ENCODE peak calls at places on chromosome X, in seven cellular contexts. K, Z, G, D, W, R and I are unnamed samples.

GRCh38 chrX:34223574-34223973 is 91.5 kb upstream of the FAM47A start:
- DNase-seq in K (no peak), Z (no peak), R (no peak), D (no peak), G (no peak), W (no peak), I (no peak)

GRCh38 chrX:107823456-107823855 is 2.2 kb upstream of the MID2 start:
- DNase-seq in G (peak), Z (no peak), D (no peak), W (no peak), K (no peak), R (no peak), I (peak)

GRCh38 chrX:37543324-37543723 is 28.1 kb upstream of the LANCL3 start:
- DNase-seq in Z (no peak), K (no peak), W (no peak), G (no peak), R (no peak), D (no peak), I (no peak)

GRCh38 chrX:38929966-38930421 is 128.7 kb downstream of the MID1IP1 start:
- DNase-seq in W (no peak), Z (no peak), D (no peak), G (peak), K (no peak), R (no peak), I (peak)

GRCh38 chrX:40867352-40867751 is 132.0 kb upstream of the MED14 start:
- DNase-seq in W (no peak), Z (peak), R (no peak), D (no peak), K (no peak), G (peak), I (peak)

GRCh38 chrX:115428011-115428410 is 133.0 kb upstream of the PLS3 start:
- DNase-seq in D (no peak), K (no peak), G (no peak), R (no peak), W (no peak), Z (no peak), I (no peak)

GRCh38 chrX:150558424-150558823 is 10.0 kb upstream of the MTM1 start:
- DNase-seq in G (no peak), D (no peak), Z (no peak), W (no peak), K (no peak), R (no peak), I (no peak)

GRCh38 chrX:54045563-54046228 is 1.4 kb upstream of the PHF8 start:
- DNase-seq in Z (no peak), W (no peak), D (no peak), R (no peak), G (no peak), K (no peak), I (peak)

GRCh38 chrX:56738670-56739069 is 9.6 kb downstream of the NBDY start:
- DNase-seq in D (peak), W (no peak), R (no peak), Z (no peak), K (no peak), G (no peak), I (no peak)

GRCh38 chrX:130893356-130894085 is 9.5 kb downstream of the ENOX2 start:
- DNase-seq in G (peak), R (no peak), Z (no peak), D (no peak), K (no peak), W (no peak), I (peak)

GRCh38 chrX:65035451-65035779 is 59.2 kb upstream of the ZC4H2 start:
- DNase-seq in G (peak), K (peak), R (no peak), Z (no peak), W (no peak), D (no peak), I (no peak)

GRCh38 chrX:34112459-34112858 is 19.7 kb downstream of the FAM47A start:
- DNase-seq in D (no peak), Z (no peak), R (no peak), W (no peak), G (no peak), K (no peak), I (no peak)

GRCh38 chrX:107154787-107155620 is 36.4 kb upstream of the RBM41 start:
- DNase-seq in W (no peak), D (no peak), Z (peak), R (no peak), K (peak), G (peak), I (peak)

GRCh38 chrX:43224496-43224895 is 431.6 kb upstream of the MAOA start:
- DNase-seq in D (peak), G (no peak), R (no peak), K (no peak), W (no peak), Z (no peak), I (no peak)

GRCh38 chrX:38803286-38803608 is 2.0 kb downstream of the MID1IP1 start:
- DNase-seq in W (no peak), Z (no peak), K (no peak), R (no peak), G (no peak), D (no peak), I (no peak)

GRCh38 chrX:22122510-22122909 is 90.4 kb downstream of the PHEX start:
- DNase-seq in R (no peak), W (no peak), K (no peak), G (peak), D (no peak), Z (no peak), I (peak)

GRCh38 chrX:48468247-48468671 is 1.8 kb downstream of the SLC38A5 start:
- DNase-seq in K (no peak), D (no peak), R (no peak), Z (peak), G (no peak), W (no peak), I (no peak)

GRCh38 chrX:2696698-2697215 is 5.7 kb downstream of the CD99 start:
- DNase-seq in Z (no peak), G (peak), W (no peak), K (no peak), R (no peak), D (no peak), I (peak)

GRCh38 chrX:123736333-123736921 is 3.6 kb upstream of the THOC2 start:
- DNase-seq in G (peak), W (no peak), R (no peak), Z (peak), D (peak), K (no peak), I (peak)

GRCh38 chrX:108036298-108036973 is 8.4 kb upstream of the VSIG1 start:
- DNase-seq in K (no peak), Z (peak), G (peak), D (no peak), R (no peak), W (no peak), I (peak)

GRCh38 chrX:16319929-16320328 is 152.6 kb downstream of the MAGEB17 start:
- DNase-seq in W (no peak), G (peak), Z (no peak), K (no peak), R (no peak), D (no peak), I (peak)

GRCh38 chrX:24341795-24342194 is 18.6 kb upstream of the SUPT20HL1 start:
- DNase-seq in W (no peak), Z (no peak), K (no peak), G (peak), R (no peak), D (no peak), I (peak)

GRCh38 chrX:2620576-2620975 is 70.5 kb upstream of the CD99 start:
- DNase-seq in W (no peak), Z (no peak), D (no peak), K (no peak), G (no peak), R (no peak), I (no peak)

GRCh38 chrX:123822965-123823364 is 36.9 kb upstream of the XIAP start:
- DNase-seq in G (no peak), D (no peak), W (no peak), Z (no peak), R (no peak), K (no peak), I (no peak)

GRCh38 chrX:153411255-153411987 is at the start of gene ZFP92:
- DNase-seq in K (no peak), W (no peak), Z (no peak), G (no peak), R (no peak), D (no peak), I (peak)

GRCh38 chrX:54808109-54808604 is 612 bp downstream of the MAGED2 start:
- DNase-seq in R (peak), G (no peak), W (peak), D (peak), K (no peak), Z (no peak), I (peak)

GRCh38 chrX:108396188-108396885 is 41.9 kb downstream of the COL4A6 start:
- DNase-seq in W (peak), Z (peak), R (no peak), G (peak), K (no peak), D (no peak), I (peak)

GRCh38 chrX:53116101-53116500 is 22.2 kb downstream of the KANTR start:
- DNase-seq in K (no peak), D (no peak), G (peak), W (no peak), R (no peak), Z (no peak), I (peak)

GRCh38 chrX:150508461-150509367 is 59.7 kb upstream of the MTM1 start:
- DNase-seq in Z (peak), K (no peak), W (peak), D (no peak), G (peak), R (no peak), I (no peak)

GRCh38 chrX:133475521-133475920 is 60.2 kb upstream of the GPC4 start:
- DNase-seq in R (no peak), K (no peak), W (no peak), Z (no peak), G (no peak), D (no peak), I (peak)

GRCh38 chrX:17525762-17526555 is 151.0 kb downstream of the NHS start:
- DNase-seq in G (peak), R (no peak), D (peak), W (no peak), K (no peak), Z (no peak), I (no peak)

GRCh38 chrX:154123241-154124219 is 20.5 kb upstream of the OPN1LW start:
- DNase-seq in D (peak), R (no peak), K (no peak), W (no peak), G (no peak), Z (peak), I (no peak)

GRCh38 chrX:17836830-17837229 is 24.3 kb downstream of the RAI2 start:
- DNase-seq in R (no peak), Z (peak), K (no peak), G (no peak), W (no peak), D (no peak), I (no peak)

GRCh38 chrX:40148439-40149285 is 50.9 kb upstream of the BCOR start:
- DNase-seq in R (no peak), K (no peak), W (peak), Z (peak), G (no peak), D (no peak), I (peak)

GRCh38 chrX:9171841-9172240 is 137.9 kb upstream of the FAM9B start:
- DNase-seq in R (no peak), Z (no peak), D (peak), K (no peak), G (peak), W (no peak), I (no peak)

GRCh38 chrX:4655743-4656142 is 942.3 kb upstream of the PRKX start:
- DNase-seq in R (no peak), Z (peak), D (peak), G (no peak), K (no peak), W (no peak), I (no peak)
- H3K18ac ChIP-seq in R (no peak), Z (no peak), D (no peak), G (no peak), K (no peak), W (no peak), I (no peak)

GRCh38 chrX:137575596-137576255 is 9.8 kb downstream of the ZIC3 start:
- DNase-seq in R (no peak), D (no peak), G (no peak), Z (peak), K (no peak), W (peak), I (no peak)

GRCh38 chrX:137574102-137574783 is 8.3 kb downstream of the ZIC3 start:
- DNase-seq in Z (peak), K (no peak), D (no peak), G (no peak), R (peak), W (no peak), I (no peak)

GRCh38 chrX:137574784-137575298 is 8.9 kb downstream of the ZIC3 start:
- DNase-seq in G (no peak), K (no peak), W (peak), R (no peak), D (no peak), Z (no peak), I (no peak)

GRCh38 chrX:137569470-137569891 is 3.6 kb downstream of the ZIC3 start:
- DNase-seq in W (no peak), Z (no peak), G (no peak), D (no peak), R (no peak), K (no peak), I (no peak)

DNA sequence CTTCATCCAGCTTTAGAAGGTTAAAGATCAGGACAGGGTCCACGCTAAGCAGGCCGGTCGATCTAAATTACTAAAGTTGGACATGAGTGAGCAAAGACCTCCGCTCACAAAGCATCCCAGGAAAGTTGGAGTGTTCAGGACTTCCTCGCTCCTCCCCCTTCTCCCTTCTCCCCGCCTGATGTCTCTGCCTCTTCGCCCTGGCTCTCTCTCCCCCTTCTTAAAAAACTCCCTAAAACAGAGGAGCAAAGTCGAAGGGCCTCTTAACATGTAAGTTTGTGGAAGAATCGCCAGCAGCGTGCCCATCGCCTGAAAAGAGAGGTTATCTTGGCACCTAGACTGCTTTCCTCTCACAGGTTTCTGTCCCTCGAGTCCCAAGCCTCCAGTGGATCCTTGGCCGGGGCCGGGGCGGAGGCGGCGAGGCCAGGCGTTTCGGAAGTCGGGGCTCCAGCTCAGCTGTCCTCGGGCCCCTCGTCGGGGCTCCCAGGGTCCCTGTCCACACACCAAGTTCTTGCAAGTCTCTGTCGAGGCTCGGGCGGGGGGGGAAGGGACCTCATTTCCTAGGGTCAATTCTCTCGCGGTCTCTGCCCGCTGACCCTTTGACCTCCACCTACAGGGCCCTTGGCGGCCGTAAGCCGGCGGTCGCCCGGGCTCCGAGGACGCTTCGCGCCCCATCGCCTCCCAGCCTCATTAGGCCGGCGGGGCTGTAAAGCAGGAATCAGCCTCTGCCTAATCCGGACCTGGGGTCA is 7.6 kb downstream of the ZIC3 start:
- DNase-seq in W (peak), Z (peak), R (no peak), G (no peak), D (no peak), K (no peak), I (no peak)
- H2AK5ac ChIP-seq in W (no peak), Z (no peak), R (no peak), G (no peak), D (no peak), K (no peak), I (no peak)

GRCh38 chrX:140500427-140500826 is 4.4 kb downstream of the SOX3 start:
- DNase-seq in G (no peak), W (no peak), R (no peak), K (no peak), D (no peak), Z (no peak), I (no peak)
- H2BK120ac ChIP-seq in G (no peak), W (no peak), R (no peak), K (no peak), D (no peak), Z (no peak), I (no peak)

GRCh38 chrX:29531336-29531735 is 684.0 kb upstream of the MAGEB2 start:
- DNase-seq in Z (no peak), K (no peak), G (no peak), R (no peak), W (no peak), D (no peak), I (no peak)

GRCh38 chrX:29530520-29530919 is 684.8 kb upstream of the MAGEB2 start:
- DNase-seq in Z (no peak), D (no peak), K (no peak), W (no peak), R (no peak), G (peak), I (peak)

GRCh38 chrX:29541038-29541437 is 674.3 kb upstream of the MAGEB2 start:
- DNase-seq in G (no peak), R (no peak), W (no peak), Z (no peak), D (no peak), K (no peak), I (peak)

DNA sequence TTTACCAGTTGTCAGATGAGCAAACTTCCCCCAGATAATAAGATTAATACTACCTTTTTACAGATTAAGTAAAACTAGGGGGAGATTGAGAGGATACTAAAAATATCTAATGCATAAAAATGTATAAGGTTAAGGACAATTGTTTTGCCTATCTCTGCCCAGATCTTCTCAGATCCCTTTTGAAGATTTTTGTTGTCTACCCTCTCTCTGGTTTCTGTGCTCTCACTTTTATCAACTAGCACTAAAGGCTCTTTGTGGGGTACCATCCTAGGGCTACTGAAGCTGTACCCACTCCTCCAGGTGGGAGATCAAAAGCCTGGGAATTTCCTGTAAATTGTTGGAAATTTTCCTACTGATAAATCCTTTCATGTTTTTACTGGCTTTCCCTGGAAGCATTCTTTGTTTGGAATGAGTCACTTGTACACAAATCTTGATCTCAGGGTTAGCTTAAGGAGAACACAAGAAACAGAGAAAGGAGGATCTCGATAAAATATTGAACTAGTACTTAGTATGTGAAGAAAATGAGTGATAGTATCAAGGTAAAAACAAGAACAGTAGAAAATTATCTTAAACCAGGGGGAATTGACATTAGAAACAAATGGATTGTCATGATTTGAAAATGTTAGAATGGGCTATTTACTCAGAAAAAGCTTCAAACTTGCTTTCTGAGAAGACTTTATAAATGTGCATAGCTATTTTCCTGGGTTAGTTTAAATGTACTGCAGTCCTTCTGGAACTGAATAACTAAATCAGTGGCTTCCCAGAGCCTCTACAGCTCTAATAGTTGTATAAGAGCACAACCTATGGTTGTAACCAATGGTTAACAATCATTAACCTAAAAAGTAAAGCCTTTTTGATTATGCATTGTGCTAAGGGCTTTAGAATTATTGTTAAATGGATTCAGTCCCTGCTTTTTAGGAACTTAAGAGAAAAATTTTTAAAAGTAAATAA is 679.9 kb upstream of the MAGEB2 start:
- DNase-seq in R (no peak), K (no peak), G (peak), D (no peak), Z (peak), W (no peak), I (peak)
- H3K18ac ChIP-seq in R (no peak), K (no peak), G (no peak), D (no peak), Z (no peak), W (no peak), I (no peak)

GRCh38 chrX:25519258-25519657 is 503.5 kb upstream of the ARX start:
- DNase-seq in D (no peak), G (no peak), R (no peak), K (no peak), Z (no peak), W (no peak), I (no peak)

GRCh38 chrX:25524150-25524549 is 508.4 kb upstream of the ARX start:
- DNase-seq in D (no peak), R (no peak), Z (no peak), G (peak), K (no peak), W (no peak), I (no peak)

GRCh38 chrX:25527596-25527995 is 511.8 kb upstream of the ARX start:
- DNase-seq in Z (no peak), W (no peak), K (no peak), R (no peak), D (no peak), G (no peak), I (no peak)

DNA sequence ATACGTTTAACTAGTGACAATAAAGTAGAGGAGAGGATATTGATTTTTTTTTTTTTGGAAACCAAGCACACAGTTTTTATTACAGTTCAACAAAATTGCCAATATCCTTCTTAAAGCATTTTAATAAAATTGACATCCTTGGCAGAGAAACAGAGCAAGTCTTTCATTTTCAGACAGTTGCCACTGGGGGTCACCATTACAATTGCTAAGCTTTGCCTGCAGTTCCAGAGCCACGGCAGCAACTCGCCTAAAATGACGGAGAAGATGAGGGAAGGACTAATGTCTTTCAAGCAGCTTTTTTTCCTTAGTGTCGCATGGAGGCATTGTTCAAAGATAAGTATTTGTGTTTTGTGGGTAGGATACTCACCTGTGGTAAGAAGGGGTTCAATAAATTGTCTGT is 507.8 kb upstream of the ARX start:
- DNase-seq in G (peak), R (peak), Z (peak), K (peak), W (peak), D (no peak), I (no peak)
- H2AK5ac ChIP-seq in G (no peak), R (no peak), Z (no peak), K (no peak), W (no peak), D (no peak), I (no peak)

DNA sequence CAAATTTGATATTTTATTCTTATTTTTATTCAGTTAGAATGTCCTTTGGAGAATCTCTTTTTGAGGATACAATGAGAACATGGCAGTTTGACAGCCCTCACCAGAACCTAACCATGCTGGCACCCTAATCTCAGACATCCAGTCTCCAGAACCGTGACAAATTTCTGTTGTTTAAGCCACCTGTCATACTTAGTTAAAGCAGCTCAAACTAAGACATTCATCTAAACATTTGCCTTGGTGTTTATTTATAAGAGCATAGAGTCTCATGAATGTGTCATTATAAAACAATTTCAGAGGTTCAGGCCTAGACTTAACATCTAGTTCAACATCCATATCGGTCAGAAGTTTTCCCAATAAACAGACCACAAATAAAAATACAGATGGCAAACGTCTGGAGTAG is 125.1 kb upstream of the FUNDC1 start:
- DNase-seq in R (no peak), Z (no peak), K (no peak), W (no peak), G (peak), D (no peak), I (peak)
- H2BK120ac ChIP-seq in R (no peak), Z (no peak), K (no peak), W (no peak), G (no peak), D (no peak), I (no peak)

GRCh38 chrX:79036152-79036551 is 91.0 kb downstream of the P2RY10 start:
- DNase-seq in Z (no peak), W (no peak), G (no peak), K (no peak), R (no peak), D (no peak), I (no peak)
- H3K18ac ChIP-seq in Z (no peak), W (no peak), G (no peak), K (no peak), R (no peak), D (no peak), I (no peak)